ENCODE peak calls at places on chromosomes 11 and 22, in ten cellular contexts. G, U, I, R, W, B, M, V, X and Q are unnamed samples.

GRCh38 chr11:130886704-130887103 is 29.6 kb downstream of the SNX19 start:
- DNase-seq in G (no peak), U (no peak), I (no peak), R (no peak), W (no peak), B (no peak), M (no peak), V (no peak), X (no peak), Q (no peak)

GRCh38 chr22:21791635-21792625 is 56.3 kb upstream of the YPEL1 start:
- DNase-seq in G (no peak), U (no peak), I (peak), R (peak), W (peak), B (no peak), M (peak), V (no peak), X (no peak), Q (peak)

GRCh38 chr22:46891382-46891951 is 129.0 kb downstream of the TBC1D22A start:
- DNase-seq in G (no peak), U (no peak), I (no peak), R (no peak), W (no peak), B (no peak), M (no peak), V (no peak), X (no peak), Q (no peak)

GRCh38 chr11:66888282-66888681 is 31.4 kb downstream of the LRFN4 start:
- DNase-seq in G (no peak), U (no peak), I (no peak), R (no peak), W (no peak), B (no peak), M (no peak), V (no peak), X (no peak), Q (no peak)

GRCh38 chr11:119323532-119324033 is 6.7 kb upstream of the MCAM start:
- DNase-seq in G (peak), U (peak), I (peak), R (peak), W (peak), B (peak), M (peak), V (peak), X (no peak), Q (peak)

GRCh38 chr11:32584921-32585320 is 1.3 kb downstream of the EIF3M start:
- DNase-seq in G (no peak), U (no peak), I (no peak), R (no peak), W (no peak), B (no peak), M (no peak), V (no peak), X (no peak), Q (no peak)

GRCh38 chr11:76209956-76210885 is 3.9 kb upstream of the WNT11 start:
- DNase-seq in G (peak), U (no peak), I (no peak), R (no peak), W (peak), B (no peak), M (peak), V (peak), X (peak), Q (no peak)

GRCh38 chr22:27247691-27248434 is 553.7 kb downstream of the MN1 start:
- DNase-seq in G (peak), U (no peak), I (no peak), R (no peak), W (no peak), B (no peak), M (no peak), V (no peak), X (no peak), Q (no peak)

GRCh38 chr11:32109138-32109537 is 18.3 kb downstream of the RCN1 start:
- DNase-seq in G (no peak), U (no peak), I (no peak), R (no peak), W (no peak), B (no peak), M (no peak), V (no peak), X (no peak), Q (no peak)

GRCh38 chr11:117705866-117706265 is 91.2 kb downstream of the DSCAML1 start:
- DNase-seq in G (no peak), U (no peak), I (no peak), R (no peak), W (no peak), B (no peak), M (no peak), V (no peak), X (no peak), Q (no peak)

GRCh38 chr22:23233084-23233501 is 52.8 kb downstream of the BCR start:
- DNase-seq in G (peak), U (no peak), I (no peak), R (no peak), W (no peak), B (no peak), M (no peak), V (no peak), X (no peak), Q (no peak)

GRCh38 chr22:31945971-31946680 is 1.8 kb downstream of the YWHAH start:
- DNase-seq in G (no peak), U (no peak), I (no peak), R (no peak), W (no peak), B (no peak), M (no peak), V (no peak), X (no peak), Q (no peak)

GRCh38 chr11:26254378-26254777 is 77.6 kb upstream of the ANO3 start:
- DNase-seq in G (no peak), U (no peak), I (no peak), R (no peak), W (no peak), B (no peak), M (no peak), V (no peak), X (no peak), Q (no peak)

GRCh38 chr22:33124471-33124870 is 66.3 kb upstream of the SYN3 start:
- DNase-seq in G (no peak), U (no peak), I (no peak), R (no peak), W (no peak), B (no peak), M (no peak), V (no peak), X (no peak), Q (no peak)

GRCh38 chr22:20577549-20577975 is 70.2 kb downstream of the MED15 start:
- DNase-seq in G (no peak), U (no peak), I (no peak), R (no peak), W (no peak), B (peak), M (no peak), V (no peak), X (no peak), Q (no peak)